ENCODE peak calls at places on chromosome 19, in nine cellular contexts. One of them, this sample, is unnamed.
A peak's percentile ranks its signal among the peaks of the same experiment; 100 is the strongest.

GRCh38 chr19:6769006-6769637 is 1.9 kb upstream of the SH2D3A start:
- DNase-seq in cardiac fibroblast: peak; percentile 53
- DNase-seq in tibial nerve: no peak
- DNase-seq in CD8-positive, alpha-beta T cell: no peak
- DNase-seq in RWPE1: no peak
- DNase-seq in astrocyte of the spinal cord: no peak
- DNase-seq in progenitor cell of endocrine pancreas: no peak
- DNase-seq in esophagus muscularis mucosa: no peak
- DNase-seq in GM10248: no peak
- DNase-seq in this sample: peak; percentile 56

GRCh38 chr19:58562126-58563033 is 4.0 kb upstream of the UBE2M start:
- DNase-seq in astrocyte of the spinal cord: peak; percentile 34
- DNase-seq in GM10248: no peak
- DNase-seq in progenitor cell of endocrine pancreas: no peak
- DNase-seq in tibial nerve: no peak
- DNase-seq in esophagus muscularis mucosa: no peak
- DNase-seq in cardiac fibroblast: peak; percentile 53
- DNase-seq in RWPE1: no peak
- DNase-seq in CD8-positive, alpha-beta T cell: peak; percentile 37
- DNase-seq in this sample: peak; percentile 40

GRCh38 chr19:23800281-23800680 is 41.6 kb upstream of the ZNF681 start:
- DNase-seq in CD8-positive, alpha-beta T cell: no peak
- DNase-seq in tibial nerve: no peak
- DNase-seq in RWPE1: no peak
- DNase-seq in esophagus muscularis mucosa: no peak
- DNase-seq in astrocyte of the spinal cord: no peak
- DNase-seq in GM10248: no peak
- DNase-seq in cardiac fibroblast: no peak
- DNase-seq in progenitor cell of endocrine pancreas: no peak
- DNase-seq in this sample: no peak

GRCh38 chr19:19185853-19186728 is 5.9 kb downstream of the BORCS8 start:
- DNase-seq in RWPE1: no peak
- DNase-seq in CD8-positive, alpha-beta T cell: peak; percentile 69
- DNase-seq in GM10248: no peak
- DNase-seq in astrocyte of the spinal cord: no peak
- DNase-seq in cardiac fibroblast: peak; percentile 59
- DNase-seq in esophagus muscularis mucosa: no peak
- DNase-seq in tibial nerve: no peak
- DNase-seq in progenitor cell of endocrine pancreas: peak; percentile 31
- DNase-seq in this sample: peak; percentile 67

GRCh38 chr19:18264956-18265610 is 9.2 kb downstream of the IQCN start:
- DNase-seq in tibial nerve: no peak
- DNase-seq in CD8-positive, alpha-beta T cell: no peak
- DNase-seq in GM10248: no peak
- DNase-seq in esophagus muscularis mucosa: no peak
- DNase-seq in cardiac fibroblast: no peak
- DNase-seq in astrocyte of the spinal cord: no peak
- DNase-seq in RWPE1: no peak
- DNase-seq in progenitor cell of endocrine pancreas: no peak
- DNase-seq in this sample: no peak

GRCh38 chr19:5628919-5629481 is 6.1 kb downstream of the SAFB start:
- DNase-seq in esophagus muscularis mucosa: no peak
- DNase-seq in GM10248: peak; percentile 41
- DNase-seq in tibial nerve: no peak
- DNase-seq in CD8-positive, alpha-beta T cell: no peak
- DNase-seq in progenitor cell of endocrine pancreas: no peak
- DNase-seq in RWPE1: no peak
- DNase-seq in cardiac fibroblast: no peak
- DNase-seq in astrocyte of the spinal cord: no peak
- DNase-seq in this sample: no peak

GRCh38 chr19:45762870-45763631 is 6.0 kb downstream of the SIX5 start:
- DNase-seq in astrocyte of the spinal cord: no peak
- DNase-seq in CD8-positive, alpha-beta T cell: no peak
- DNase-seq in esophagus muscularis mucosa: no peak
- DNase-seq in progenitor cell of endocrine pancreas: no peak
- DNase-seq in RWPE1: no peak
- DNase-seq in tibial nerve: no peak
- DNase-seq in cardiac fibroblast: no peak
- DNase-seq in GM10248: no peak
- DNase-seq in this sample: no peak

GRCh38 chr19:17103177-17103576 is 27.6 kb downstream of the MYO9B start:
- DNase-seq in CD8-positive, alpha-beta T cell: peak; percentile 20
- DNase-seq in GM10248: no peak
- DNase-seq in esophagus muscularis mucosa: no peak
- DNase-seq in tibial nerve: no peak
- DNase-seq in RWPE1: no peak
- DNase-seq in progenitor cell of endocrine pancreas: no peak
- DNase-seq in cardiac fibroblast: peak; percentile 68
- DNase-seq in astrocyte of the spinal cord: peak; percentile 39
- DNase-seq in this sample: peak; percentile 41

GRCh38 chr19:55423225-55423967 is 15.8 kb upstream of the UBE2S start:
- DNase-seq in cardiac fibroblast: no peak
- DNase-seq in CD8-positive, alpha-beta T cell: no peak
- DNase-seq in RWPE1: no peak
- DNase-seq in esophagus muscularis mucosa: no peak
- DNase-seq in astrocyte of the spinal cord: no peak
- DNase-seq in tibial nerve: no peak
- DNase-seq in GM10248: no peak
- DNase-seq in progenitor cell of endocrine pancreas: no peak
- DNase-seq in this sample: no peak

GRCh38 chr19:6402834-6403608 is 10.1 kb upstream of the GTF2F1 start:
- DNase-seq in RWPE1: no peak
- DNase-seq in cardiac fibroblast: peak; percentile 79
- DNase-seq in tibial nerve: no peak
- DNase-seq in GM10248: no peak
- DNase-seq in progenitor cell of endocrine pancreas: no peak
- DNase-seq in CD8-positive, alpha-beta T cell: no peak
- DNase-seq in astrocyte of the spinal cord: peak; percentile 72
- DNase-seq in esophagus muscularis mucosa: no peak
- DNase-seq in this sample: peak; percentile 87

GRCh38 chr19:9622531-9622930 is 1.5 kb upstream of the ZNF561 start:
- DNase-seq in astrocyte of the spinal cord: peak; percentile 7
- DNase-seq in RWPE1: peak; percentile 15
- DNase-seq in esophagus muscularis mucosa: no peak
- DNase-seq in CD8-positive, alpha-beta T cell: no peak
- DNase-seq in progenitor cell of endocrine pancreas: no peak
- DNase-seq in cardiac fibroblast: no peak
- DNase-seq in GM10248: no peak
- DNase-seq in tibial nerve: no peak
- DNase-seq in this sample: peak; percentile 9

GRCh38 chr19:35144600-35145436 is 1.8 kb downstream of the FXYD7 start:
- DNase-seq in GM10248: no peak
- DNase-seq in progenitor cell of endocrine pancreas: no peak
- DNase-seq in tibial nerve: no peak
- DNase-seq in CD8-positive, alpha-beta T cell: peak; percentile 44
- DNase-seq in cardiac fibroblast: no peak
- DNase-seq in RWPE1: peak; percentile 91
- DNase-seq in astrocyte of the spinal cord: no peak
- DNase-seq in esophagus muscularis mucosa: no peak
- DNase-seq in this sample: no peak

GRCh38 chr19:41447732-41448332 is 4.9 kb downstream of the ERICH4 start:
- DNase-seq in GM10248: no peak
- DNase-seq in CD8-positive, alpha-beta T cell: no peak
- DNase-seq in esophagus muscularis mucosa: no peak
- DNase-seq in progenitor cell of endocrine pancreas: no peak
- DNase-seq in RWPE1: no peak
- DNase-seq in cardiac fibroblast: no peak
- DNase-seq in tibial nerve: no peak
- DNase-seq in astrocyte of the spinal cord: no peak
- DNase-seq in this sample: no peak
- TF ChIP-seq CTCF in GM10248: no peak
- TF ChIP-seq CTCF in CD8-positive, alpha-beta T cell: no peak
- TF ChIP-seq CTCF in esophagus muscularis mucosa: no peak
- TF ChIP-seq CTCF in progenitor cell of endocrine pancreas: no peak
- TF ChIP-seq CTCF in RWPE1: no peak
- TF ChIP-seq CTCF in cardiac fibroblast: peak; percentile 5
- TF ChIP-seq CTCF in tibial nerve: no peak
- TF ChIP-seq CTCF in astrocyte of the spinal cord: no peak
- TF ChIP-seq CTCF in this sample: peak; percentile 20

GRCh38 chr19:49019242-49019932 is 2.5 kb upstream of the LHB start:
- DNase-seq in CD8-positive, alpha-beta T cell: peak; percentile 70
- DNase-seq in tibial nerve: peak; percentile 25
- DNase-seq in progenitor cell of endocrine pancreas: no peak
- DNase-seq in RWPE1: peak; percentile 70
- DNase-seq in GM10248: peak; percentile 84
- DNase-seq in astrocyte of the spinal cord: no peak
- DNase-seq in esophagus muscularis mucosa: no peak
- DNase-seq in cardiac fibroblast: peak; percentile 45
- DNase-seq in this sample: peak; percentile 45
- TF ChIP-seq CTCF in CD8-positive, alpha-beta T cell: no peak
- TF ChIP-seq CTCF in tibial nerve: no peak
- TF ChIP-seq CTCF in progenitor cell of endocrine pancreas: peak; percentile 27
- TF ChIP-seq CTCF in RWPE1: peak; percentile 31
- TF ChIP-seq CTCF in GM10248: peak; percentile 5
- TF ChIP-seq CTCF in astrocyte of the spinal cord: no peak
- TF ChIP-seq CTCF in esophagus muscularis mucosa: no peak
- TF ChIP-seq CTCF in cardiac fibroblast: no peak
- TF ChIP-seq CTCF in this sample: no peak

GRCh38 chr19:39386557-39386956 is 4.3 kb downstream of the PAF1 start:
- DNase-seq in progenitor cell of endocrine pancreas: no peak
- DNase-seq in GM10248: no peak
- DNase-seq in cardiac fibroblast: no peak
- DNase-seq in esophagus muscularis mucosa: no peak
- DNase-seq in tibial nerve: no peak
- DNase-seq in astrocyte of the spinal cord: no peak
- DNase-seq in CD8-positive, alpha-beta T cell: no peak
- DNase-seq in RWPE1: no peak
- DNase-seq in this sample: no peak

GRCh38 chr19:39389621-39390414 is 1.1 kb downstream of the PAF1 start:
- DNase-seq in tibial nerve: no peak
- DNase-seq in progenitor cell of endocrine pancreas: no peak
- DNase-seq in GM10248: no peak
- DNase-seq in cardiac fibroblast: no peak
- DNase-seq in esophagus muscularis mucosa: no peak
- DNase-seq in astrocyte of the spinal cord: no peak
- DNase-seq in RWPE1: no peak
- DNase-seq in CD8-positive, alpha-beta T cell: no peak
- DNase-seq in this sample: no peak

GRCh38 chr19:39390460-39390758 is 497 bp downstream of the PAF1 start:
- DNase-seq in esophagus muscularis mucosa: no peak
- DNase-seq in progenitor cell of endocrine pancreas: no peak
- DNase-seq in cardiac fibroblast: no peak
- DNase-seq in GM10248: no peak
- DNase-seq in astrocyte of the spinal cord: no peak
- DNase-seq in tibial nerve: no peak
- DNase-seq in RWPE1: peak; percentile 86
- DNase-seq in CD8-positive, alpha-beta T cell: peak; percentile 84
- DNase-seq in this sample: no peak

GRCh38 chr19:39388657-39389056 is 2.2 kb downstream of the PAF1 start:
- DNase-seq in RWPE1: no peak
- DNase-seq in cardiac fibroblast: no peak
- DNase-seq in CD8-positive, alpha-beta T cell: no peak
- DNase-seq in GM10248: no peak
- DNase-seq in astrocyte of the spinal cord: no peak
- DNase-seq in progenitor cell of endocrine pancreas: no peak
- DNase-seq in tibial nerve: no peak
- DNase-seq in esophagus muscularis mucosa: no peak
- DNase-seq in this sample: no peak

GRCh38 chr19:39390759-39391592 is at the start of the genes MED29 and PAF1:
- DNase-seq in cardiac fibroblast: peak; percentile 100
- DNase-seq in tibial nerve: peak; percentile 99
- DNase-seq in GM10248: peak; percentile 99
- DNase-seq in progenitor cell of endocrine pancreas: peak; percentile 90
- DNase-seq in esophagus muscularis mucosa: peak; percentile 100
- DNase-seq in RWPE1: peak; percentile 99
- DNase-seq in CD8-positive, alpha-beta T cell: peak; percentile 92
- DNase-seq in astrocyte of the spinal cord: peak; percentile 100
- DNase-seq in this sample: peak; percentile 100
- TF ChIP-seq CTCF in cardiac fibroblast: no peak
- TF ChIP-seq CTCF in tibial nerve: no peak
- TF ChIP-seq CTCF in GM10248: no peak
- TF ChIP-seq CTCF in progenitor cell of endocrine pancreas: no peak
- TF ChIP-seq CTCF in esophagus muscularis mucosa: no peak
- TF ChIP-seq CTCF in RWPE1: no peak
- TF ChIP-seq CTCF in CD8-positive, alpha-beta T cell: no peak
- TF ChIP-seq CTCF in astrocyte of the spinal cord: no peak
- TF ChIP-seq CTCF in this sample: no peak

GRCh38 chr19:30358821-30359580 is 13.2 kb upstream of the ZNF536 start:
- DNase-seq in GM10248: no peak
- DNase-seq in progenitor cell of endocrine pancreas: no peak
- DNase-seq in esophagus muscularis mucosa: no peak
- DNase-seq in cardiac fibroblast: no peak
- DNase-seq in RWPE1: no peak
- DNase-seq in CD8-positive, alpha-beta T cell: no peak
- DNase-seq in astrocyte of the spinal cord: no peak
- DNase-seq in tibial nerve: no peak
- DNase-seq in this sample: no peak
- TF ChIP-seq CTCF in GM10248: no peak
- TF ChIP-seq CTCF in progenitor cell of endocrine pancreas: no peak
- TF ChIP-seq CTCF in esophagus muscularis mucosa: no peak
- TF ChIP-seq CTCF in cardiac fibroblast: no peak
- TF ChIP-seq CTCF in RWPE1: no peak
- TF ChIP-seq CTCF in CD8-positive, alpha-beta T cell: no peak
- TF ChIP-seq CTCF in astrocyte of the spinal cord: no peak
- TF ChIP-seq CTCF in tibial nerve: no peak
- TF ChIP-seq CTCF in this sample: no peak

GRCh38 chr19:15836595-15837398 is 21.3 kb upstream of the OR10H1 start:
- DNase-seq in progenitor cell of endocrine pancreas: no peak
- DNase-seq in tibial nerve: peak; percentile 99
- DNase-seq in cardiac fibroblast: peak; percentile 92
- DNase-seq in CD8-positive, alpha-beta T cell: peak; percentile 95
- DNase-seq in RWPE1: peak; percentile 99
- DNase-seq in esophagus muscularis mucosa: peak; percentile 99
- DNase-seq in GM10248: peak; percentile 94
- DNase-seq in astrocyte of the spinal cord: peak; percentile 91
- DNase-seq in this sample: peak; percentile 93

GRCh38 chr19:15843186-15843585 is 27.7 kb upstream of the OR10H1 start:
- DNase-seq in esophagus muscularis mucosa: no peak
- DNase-seq in astrocyte of the spinal cord: no peak
- DNase-seq in RWPE1: no peak
- DNase-seq in cardiac fibroblast: no peak
- DNase-seq in GM10248: no peak
- DNase-seq in progenitor cell of endocrine pancreas: no peak
- DNase-seq in CD8-positive, alpha-beta T cell: no peak
- DNase-seq in tibial nerve: no peak
- DNase-seq in this sample: no peak

GRCh38 chr19:15846923-15847322 is 31.5 kb upstream of the OR10H1 start:
- DNase-seq in esophagus muscularis mucosa: no peak
- DNase-seq in GM10248: no peak
- DNase-seq in CD8-positive, alpha-beta T cell: no peak
- DNase-seq in tibial nerve: no peak
- DNase-seq in cardiac fibroblast: no peak
- DNase-seq in astrocyte of the spinal cord: no peak
- DNase-seq in progenitor cell of endocrine pancreas: no peak
- DNase-seq in RWPE1: no peak
- DNase-seq in this sample: no peak

GRCh38 chr19:15840833-15841232 is 25.4 kb upstream of the OR10H1 start:
- DNase-seq in cardiac fibroblast: no peak
- DNase-seq in RWPE1: no peak
- DNase-seq in astrocyte of the spinal cord: no peak
- DNase-seq in esophagus muscularis mucosa: no peak
- DNase-seq in tibial nerve: no peak
- DNase-seq in progenitor cell of endocrine pancreas: no peak
- DNase-seq in CD8-positive, alpha-beta T cell: no peak
- DNase-seq in GM10248: no peak
- DNase-seq in this sample: no peak

GRCh38 chr19:15841875-15842569 is 26.6 kb upstream of the OR10H1 start:
- DNase-seq in CD8-positive, alpha-beta T cell: peak; percentile 13
- DNase-seq in tibial nerve: no peak
- DNase-seq in esophagus muscularis mucosa: no peak
- DNase-seq in astrocyte of the spinal cord: no peak
- DNase-seq in GM10248: no peak
- DNase-seq in cardiac fibroblast: no peak
- DNase-seq in progenitor cell of endocrine pancreas: no peak
- DNase-seq in RWPE1: no peak
- DNase-seq in this sample: no peak
- TF ChIP-seq CTCF in CD8-positive, alpha-beta T cell: no peak
- TF ChIP-seq CTCF in tibial nerve: no peak
- TF ChIP-seq CTCF in esophagus muscularis mucosa: no peak
- TF ChIP-seq CTCF in astrocyte of the spinal cord: no peak
- TF ChIP-seq CTCF in GM10248: no peak
- TF ChIP-seq CTCF in cardiac fibroblast: no peak
- TF ChIP-seq CTCF in progenitor cell of endocrine pancreas: no peak
- TF ChIP-seq CTCF in RWPE1: no peak
- TF ChIP-seq CTCF in this sample: no peak